ENCODE peak calls at places on chromosome 1, in four cellular contexts. I is ovary, M is cardiac muscle cell, H is HTR-8/SVneo. B is an unnamed sample.

GRCh38 chr1:232542633-232543032 is 87.3 kb downstream of the SIPA1L2 start:
- DNase-seq in H (no peak), I (no peak), M (no peak), B (no peak)

GRCh38 chr1:157965584-157965983 is 27.9 kb upstream of the KIRREL1 start:
- DNase-seq in I (no peak), M (no peak), H (no peak), B (no peak)

GRCh38 chr1:65393345-65393744 is 27.1 kb upstream of the LEPR start:
- DNase-seq in M (peak; percentile 10), I (no peak), H (peak; percentile 38), B (no peak)

GRCh38 chr1:200028586-200029034 is 1.1 kb downstream of the NR5A2 start:
- DNase-seq in M (no peak), I (no peak), H (no peak), B (no peak)

GRCh38 chr1:72485786-72486185 is 203.4 kb upstream of the NEGR1 start:
- DNase-seq in H (no peak), I (no peak), M (peak; percentile 14), B (no peak)

GRCh38 chr1:231241751-231242150 is 739 bp downstream of the GNPAT start:
- DNase-seq in M (peak; percentile 2), I (no peak), H (peak; percentile 22), B (no peak)

GRCh38 chr1:66371233-66372005 is 162.5 kb upstream of the SGIP1 start:
- DNase-seq in I (no peak), M (peak; percentile 74), H (no peak), B (peak; percentile 61)

GRCh38 chr1:230976825-230977747 is 1.6 kb downstream of the TTC13 start:
- DNase-seq in H (no peak), M (no peak), I (no peak), B (no peak)

GRCh38 chr1:61334718-61335589 is 252.6 kb downstream of the NFIA start:
- DNase-seq in H (no peak), I (peak; percentile 52), M (peak; percentile 91), B (peak; percentile 74)

GRCh38 chr1:32939655-32940371 is 24.8 kb downstream of the RNF19B start:
- DNase-seq in M (peak; percentile 95), I (peak; percentile 64), H (no peak), B (no peak)

GRCh38 chr1:9086060-9086459 is 16.6 kb upstream of the SLC2A5 start:
- DNase-seq in I (no peak), M (peak; percentile 64), H (no peak), B (no peak)

GRCh38 chr1:111603979-111604378 is 15.6 kb upstream of the RAP1A start:
- DNase-seq in H (no peak), I (no peak), M (no peak), B (no peak)

B was measured in heart right ventricle.